ENCODE peak calls at places on chromosomes 12 and 14, in eight cellular contexts. M is LHCN-M2; S is SJSA1; H is HCEC 1CT; B is choroid plexus epithelial cell; R is activated T-cell treated with anti-CD3 and anti-CD28 coated beads, Interleukin-2, amount 50 U/mL, for 4 hours; Z is Ammon's horn; X is EL. D is an unnamed sample.

GRCh38 chr12:47080725-47081502 is 1.2 kb upstream of the AMIGO2 start:
- DNase-seq in S (peak; percentile 72), X (peak; percentile 56), Z (peak; percentile 47), B (peak; percentile 70), R (peak; percentile 44), M (peak; percentile 70), H (peak; percentile 47), D (peak; percentile 1)

GRCh38 chr14:83706555-83706954 is 1823.4 kb upstream of the FLRT2 start:
- DNase-seq in B (peak; percentile 58), R (no peak), S (no peak), Z (peak; percentile 7), H (no peak), X (peak; percentile 17), M (peak; percentile 26), D (no peak)

GRCh38 chr14:76136476-76137160 is 15.1 kb upstream of the GPATCH2L start:
- DNase-seq in R (no peak), X (no peak), M (no peak), S (no peak), Z (no peak), B (no peak), H (no peak), D (no peak)

GRCh38 chr14:97106166-97106565 is 309.0 kb downstream of the VRK1 start:
- DNase-seq in M (no peak), S (no peak), X (no peak), R (no peak), H (no peak), B (no peak), Z (no peak), D (no peak)

GRCh38 chr12:59046763-59047534 is 126.6 kb upstream of the LRIG3 start:
- DNase-seq in R (no peak), M (no peak), S (no peak), B (peak; percentile 25), X (no peak), H (no peak), Z (no peak), D (no peak)

GRCh38 chr12:124311292-124312109 is 16.6 kb downstream of the RFLNA start:
- DNase-seq in H (no peak), B (no peak), S (no peak), R (no peak), M (no peak), Z (no peak), X (no peak), D (no peak)

GRCh38 chr14:104741108-104741802 is 11.7 kb upstream of the SIVA1 start:
- DNase-seq in X (no peak), M (no peak), B (no peak), S (no peak), Z (no peak), H (no peak), R (no peak), D (no peak)

GRCh38 chr12:121050725-121051124 is 11.7 kb upstream of the OASL start:
- DNase-seq in H (no peak), S (no peak), Z (no peak), B (peak; percentile 14), M (peak; percentile 33), X (no peak), R (no peak), D (no peak)

GRCh38 chr12:58844161-58844560 is 76.1 kb downstream of the LRIG3 start:
- DNase-seq in B (no peak), X (no peak), Z (no peak), M (no peak), R (no peak), H (no peak), S (no peak), D (no peak)

GRCh38 chr14:104895207-104895785 is 29.4 kb upstream of the PLD4 start:
- DNase-seq in B (no peak), S (no peak), R (no peak), H (no peak), Z (peak; percentile 1), M (no peak), X (no peak), D (no peak)

GRCh38 chr14:42001436-42001835 is 394.8 kb downstream of the LRFN5 start:
- DNase-seq in X (no peak), M (no peak), S (no peak), B (no peak), R (no peak), Z (no peak), H (no peak), D (no peak)

GRCh38 chr14:74405663-74406062 is 20.3 kb downstream of the SYNDIG1L start:
- DNase-seq in R (no peak), Z (no peak), H (no peak), S (no peak), M (no peak), B (no peak), X (no peak), D (no peak)

GRCh38 chr12:42420385-42420784 is 94.4 kb downstream of the PPHLN1 start:
- DNase-seq in S (no peak), B (no peak), M (no peak), Z (no peak), R (no peak), X (no peak), H (no peak), D (no peak)

GRCh38 chr12:57151741-57152407 is 4.5 kb upstream of the LRP1-AS start:
- DNase-seq in X (peak; percentile 77), H (peak; percentile 78), S (no peak), Z (peak; percentile 52), B (peak; percentile 74), R (no peak), M (peak; percentile 81), D (no peak)

GRCh38 chr14:22164616-22165015 is 424.4 kb downstream of the DAD1 start:
- DNase-seq in X (no peak), H (no peak), M (no peak), R (no peak), S (no peak), Z (no peak), B (peak; percentile 11), D (no peak)

GRCh38 chr12:80183939-80184338 is 84.6 kb downstream of the OTOGL start:
- DNase-seq in S (no peak), X (peak; percentile 78), R (no peak), B (peak; percentile 91), H (peak; percentile 2), Z (no peak), M (no peak), D (no peak)

GRCh38 chr12:112418248-112418595 is 525 bp upstream of the PTPN11 start:
- DNase-seq in S (no peak), M (no peak), Z (no peak), H (no peak), R (no peak), X (no peak), B (no peak), D (no peak)

GRCh38 chr14:73474952-73475351 is 15.8 kb upstream of the RIOX1 start:
- DNase-seq in Z (no peak), R (no peak), S (no peak), B (no peak), X (no peak), H (no peak), M (no peak), D (no peak)

GRCh38 chr14:83085141-83085540 is 1551.5 kb upstream of the SEL1L start:
- DNase-seq in R (no peak), Z (no peak), B (no peak), M (no peak), S (no peak), X (no peak), H (no peak), D (no peak)

GRCh38 chr14:90573385-90574105 is 176.7 kb downstream of the CALM1 start:
- DNase-seq in S (no peak), B (no peak), M (no peak), R (no peak), X (no peak), Z (no peak), H (no peak), D (no peak)

GRCh38 chr12:42510823-42511222 is 78.7 kb downstream of the PRICKLE1 start:
- DNase-seq in M (no peak), B (no peak), H (no peak), X (no peak), S (no peak), Z (no peak), R (no peak), D (no peak)

GRCh38 chr12:4825139-4825858 is 84.4 kb upstream of the KCNA1 start:
- DNase-seq in B (no peak), S (no peak), X (no peak), R (no peak), Z (no peak), H (no peak), M (no peak), D (no peak)

GRCh38 chr12:11534064-11534463 is 115.4 kb upstream of the ETV6 start:
- DNase-seq in R (no peak), Z (no peak), X (no peak), M (no peak), B (no peak), H (no peak), S (no peak), D (no peak)

GRCh38 chr12:72323881-72324280 is 51.7 kb downstream of the TRHDE start:
- DNase-seq in H (no peak), B (peak; percentile 35), S (no peak), Z (no peak), X (peak; percentile 62), R (no peak), M (no peak), D (no peak)

GRCh38 chr14:71228711-71229110 is 321.5 kb downstream of the PCNX1 start:
- DNase-seq in M (no peak), H (no peak), B (peak; percentile 52), Z (no peak), X (no peak), S (no peak), R (no peak), D (no peak)

GRCh38 chr12:16950041-16950677 is 344.2 kb upstream of the LMO3 start:
- DNase-seq in X (no peak), H (no peak), M (no peak), B (no peak), Z (no peak), R (no peak), S (no peak), D (no peak)

GRCh38 chr12:49049566-49050224 is 10.9 kb downstream of the KMT2D start:
- DNase-seq in Z (peak; percentile 41), M (peak; percentile 69), H (peak; percentile 57), B (peak; percentile 81), R (no peak), X (peak; percentile 82), S (peak; percentile 37), D (no peak)

GRCh38 chr14:72902802-72903530 is 9.1 kb upstream of the DPF3 start:
- DNase-seq in Z (no peak), X (no peak), S (no peak), M (peak; percentile 71), R (no peak), B (peak; percentile 43), H (peak; percentile 39), D (no peak)

GRCh38 chr12:133063556-133063955 is 17.2 kb upstream of the ZNF140 start:
- DNase-seq in M (no peak), B (no peak), S (no peak), X (no peak), R (no peak), Z (no peak), H (no peak), D (no peak)

GRCh38 chr12:6849976-6850560 is 1.0 kb downstream of the CDCA3 start:
- DNase-seq in R (no peak), B (no peak), S (no peak), Z (no peak), X (no peak), H (no peak), M (no peak), D (no peak)

GRCh38 chr14:88793259-88793625 is 489 bp upstream of the EML5 start:
- DNase-seq in Z (no peak), B (no peak), M (peak; percentile 1), H (no peak), X (no peak), R (no peak), S (no peak), D (no peak)

GRCh38 chr12:130872179-130873096 is 572 bp downstream of the RAN start:
- DNase-seq in B (peak; percentile 52), X (peak; percentile 29), S (peak; percentile 33), R (peak; percentile 43), H (peak; percentile 4), M (peak; percentile 28), Z (peak; percentile 31), D (no peak)

GRCh38 chr12:24121911-24122310 is 172.4 kb upstream of the SOX5 start:
- DNase-seq in M (no peak), S (no peak), R (no peak), H (no peak), X (no peak), Z (no peak), B (peak; percentile 44), D (no peak)

GRCh38 chr12:14678547-14678946 is 17.9 kb downstream of the GUCY2C start:
- DNase-seq in H (no peak), X (no peak), R (no peak), Z (no peak), B (no peak), M (no peak), S (no peak), D (no peak)

D was measured in NK-92 treated with Interleukin-12 subunit alpha and Interleukin-12 subunit beta, amount 100 ng/mL, for 24 hours.